ENCODE peak calls at places on chromosomes 4 and X, in four cellular contexts. K, X, C and Q are unnamed samples.

GRCh38 chrX:11750051-11750450 is 8.0 kb upstream of the MSL3 start:
- DNase-seq in K (no peak), X (no peak), C (no peak), Q (no peak)

GRCh38 chr4:15893967-15894366 is 44.6 kb downstream of the FGFBP1 start:
- DNase-seq in K (peak; percentile 99), X (no peak), C (no peak), Q (peak; percentile 37)

GRCh38 chr4:138013625-138014024 is 228.5 kb downstream of the SLC7A11 start:
- DNase-seq in K (no peak), X (no peak), C (no peak), Q (no peak)

GRCh38 chr4:31793907-31794306 is 1073.7 kb downstream of the PCDH7 start:
- DNase-seq in K (no peak), X (no peak), C (no peak), Q (no peak)

GRCh38 chr4:37561196-37561802 is 124.9 kb downstream of the RELL1 start:
- DNase-seq in K (no peak), X (no peak), C (no peak), Q (no peak)

GRCh38 chr4:75633846-75634245 is 3.5 kb upstream of the CDKL2 start:
- DNase-seq in K (peak; percentile 84), X (no peak), C (no peak), Q (no peak)

GRCh38 chrX:55489315-55490009 is at the start of gene USP51:
- DNase-seq in K (no peak), X (peak; percentile 58), C (peak; percentile 22), Q (peak; percentile 56)

GRCh38 chr4:47913858-47914218 is 545 bp downstream of the NFXL1 start:
- DNase-seq in K (no peak), X (no peak), C (peak; percentile 44), Q (peak; percentile 45)

GRCh38 chrX:50905334-50905733 is 5.2 kb upstream of the BMP15 start:
- DNase-seq in K (no peak), X (no peak), C (no peak), Q (no peak)

GRCh38 chr4:24070117-24070516 is 180.3 kb upstream of the PPARGC1A start:
- DNase-seq in K (peak; percentile 87), X (no peak), C (no peak), Q (no peak)

GRCh38 chr4:88162636-88163035 is 4.2 kb upstream of the ABCG2 start:
- DNase-seq in K (no peak), X (no peak), C (no peak), Q (peak; percentile 53)

GRCh38 chr4:102230194-102230593 is 115.1 kb downstream of the SLC39A8 start:
- DNase-seq in K (no peak), X (no peak), C (no peak), Q (no peak)

GRCh38 chr4:152390216-152390615 is 145.7 kb downstream of the FBXW7 start:
- DNase-seq in K (no peak), X (no peak), C (no peak), Q (no peak)

GRCh38 chr4:126869967-126870366 is 762.8 kb upstream of the INTU start:
- DNase-seq in K (no peak), X (no peak), C (no peak), Q (no peak)

GRCh38 chr4:176380352-176381157 is 60.8 kb downstream of the SPCS3 start:
- DNase-seq in K (no peak), X (no peak), C (no peak), Q (no peak)

GRCh38 chr4:25792200-25792791 is 70.5 kb downstream of the SEL1L3 start:
- DNase-seq in K (no peak), X (no peak), C (no peak), Q (peak; percentile 59)

GRCh38 chr4:25792843-25793242 is 69.9 kb downstream of the SEL1L3 start:
- DNase-seq in K (no peak), X (no peak), C (no peak), Q (no peak)

GRCh38 chr4:25797136-25797535 is 65.7 kb downstream of the SEL1L3 start:
- DNase-seq in K (no peak), X (no peak), C (no peak), Q (no peak)

GRCh38 chr4:25795091-25795490 is 67.7 kb downstream of the SEL1L3 start:
- DNase-seq in K (no peak), X (no peak), C (no peak), Q (no peak)

GRCh38 chr4:25795566-25796454 is 67.0 kb downstream of the SEL1L3 start:
- DNase-seq in K (peak; percentile 84), X (no peak), C (no peak), Q (peak; percentile 42)
- TF ChIP-seq CTCF in K (no peak), X (no peak), C (no peak), Q (no peak)

GRCh38 chr4:168765322-168765721 is 244.7 kb downstream of the CBR4 start:
- DNase-seq in K (no peak), X (no peak), C (no peak), Q (no peak)
- H3K4me1 ChIP-seq in K (peaks cover 37% of the 10 kb centered on the region), X (peaks cover 43% of the 10 kb centered on the region), C (peaks cover 41% of the 10 kb centered on the region), Q (no peaks in the 10 kb centered on the region)

GRCh38 chrX:45768666-45769065 is 568.0 kb upstream of the DIPK2B start:
- DNase-seq in K (no peak), X (no peak), C (no peak), Q (no peak)
- H3K4me3 ChIP-seq in K (peak overlapping the region; percentile 93), X (peak overlapping the region; percentile 34), C (peak overlapping the region; percentile 50), Q (no peak overlapping the region)

GRCh38 chr4:163237856-163238255 is 71.2 kb upstream of the NAF1 start:
- DNase-seq in K (no peak), X (no peak), C (no peak), Q (no peak)

GRCh38 chr4:163249042-163249441 is 82.4 kb upstream of the NAF1 start:
- DNase-seq in K (no peak), X (no peak), C (no peak), Q (no peak)

GRCh38 chr4:163245044-163245443 is 78.4 kb upstream of the NAF1 start:
- DNase-seq in K (no peak), X (no peak), C (no peak), Q (no peak)

DNA sequence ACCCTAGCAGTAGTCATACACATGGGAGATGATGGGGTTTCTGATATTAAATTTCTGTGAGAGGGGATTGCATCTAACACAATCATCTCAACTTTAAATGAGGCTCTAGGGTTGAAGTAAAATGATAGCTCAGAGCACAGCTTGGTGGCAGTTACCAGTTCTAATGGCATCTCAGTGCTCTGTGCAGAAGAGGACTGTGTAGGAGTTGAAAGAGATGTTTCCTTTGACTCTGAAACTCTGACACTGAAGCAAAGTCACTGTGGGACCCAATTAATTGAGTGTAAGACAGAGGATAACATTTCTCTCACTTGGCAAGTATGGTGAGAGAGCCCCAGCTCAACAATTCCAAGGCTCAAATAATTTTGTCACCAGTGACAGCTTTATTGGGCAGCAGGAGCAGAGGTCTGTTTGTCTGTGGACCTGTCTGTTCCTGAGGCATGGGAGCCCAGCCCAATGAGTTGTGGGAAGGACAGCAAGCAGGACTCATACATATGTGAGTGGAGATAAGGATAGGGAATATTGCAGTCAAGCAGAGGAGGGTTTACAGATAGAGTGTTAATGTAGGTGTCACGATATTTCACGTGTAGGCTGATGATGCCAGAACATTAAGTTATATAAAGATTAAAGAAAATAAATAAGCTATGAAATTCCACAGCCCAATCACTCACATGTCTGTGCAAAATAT is 76.7 kb upstream of the NAF1 start:
- DNase-seq in K (no peak), X (no peak), C (no peak), Q (no peak)
- TF ChIP-seq CTCF in K (no peak), X (no peak), C (no peak), Q (no peak)

GRCh38 chrX:24376403-24376802 is 16.0 kb downstream of the SUPT20HL1 start:
- DNase-seq in K (no peak), X (no peak), C (no peak), Q (no peak)
- H3K4me1 ChIP-seq in K (no peaks in the 10 kb centered on the region), X (no peaks in the 10 kb centered on the region), C (no peaks in the 10 kb centered on the region), Q (no peaks in the 10 kb centered on the region)

DNA sequence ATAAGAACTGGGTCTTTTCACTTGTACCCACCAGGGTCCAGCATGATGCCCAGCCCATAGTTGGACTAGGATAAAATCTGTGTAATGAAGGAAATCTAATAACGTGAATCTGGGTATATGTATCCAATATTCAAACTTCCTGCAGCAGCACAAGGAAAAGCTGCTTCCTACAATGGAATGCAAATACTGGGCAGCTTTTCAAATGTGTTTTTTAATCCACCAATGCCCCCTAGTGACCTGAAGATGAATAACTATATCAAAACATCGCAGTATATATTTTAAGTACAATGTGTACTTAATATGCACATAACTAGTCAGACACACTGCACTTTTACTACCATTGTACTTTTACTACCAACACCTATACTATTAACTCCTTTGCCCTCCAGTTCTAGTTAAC is 5.3 kb downstream of the APOO start:
- DNase-seq in K (peak; percentile 30), X (no peak), C (no peak), Q (peak; percentile 42)
- H3K4me3 ChIP-seq in K (no peak overlapping the region), X (no peak overlapping the region), C (no peak overlapping the region), Q (no peak overlapping the region)

GRCh38 chr4:145887241-145887964 is 51.2 kb downstream of the ZNF827 start:
- DNase-seq in K (peak; percentile 66), X (peak; percentile 76), C (no peak), Q (no peak)
- TF ChIP-seq CTCF in K (no peak), X (peak; percentile 42), C (peak; percentile 56), Q (no peak)